ENCODE peak calls at places on chromosome 3, in six cellular contexts. U, M, Q, O, X and Y are unnamed samples.

GRCh38 chr3:46913644-46914043 is 36.1 kb downstream of the PTH1R start:
- DNase-seq in U (no peak), M (no peak), Q (no peak), O (no peak), X (no peak), Y (peak)

GRCh38 chr3:125317761-125318496 is 57.2 kb downstream of the ZNF148 start:
- DNase-seq in U (no peak), M (no peak), Q (no peak), O (no peak), X (no peak), Y (peak)

GRCh38 chr3:158702815-158703481 is 29.3 kb downstream of the RARRES1 start:
- DNase-seq in U (no peak), M (no peak), Q (no peak), O (peak), X (no peak), Y (peak)

GRCh38 chr3:194136519-194137313 is 768 bp downstream of the HES1 start:
- DNase-seq in U (no peak), M (peak), Q (peak), O (peak), X (peak), Y (peak)

GRCh38 chr3:148329481-148330220 is 368.1 kb upstream of the AGTR1 start:
- DNase-seq in U (no peak), M (no peak), Q (no peak), O (no peak), X (no peak), Y (peak)

GRCh38 chr3:133578548-133579191 is 5.2 kb downstream of the CDV3 start:
- DNase-seq in U (no peak), M (no peak), Q (no peak), O (peak), X (no peak), Y (peak)

GRCh38 chr3:132659000-132659369 is 624 bp downstream of the ACAD11 start:
- DNase-seq in U (no peak), M (no peak), Q (no peak), O (no peak), X (no peak), Y (no peak)

GRCh38 chr3:73419179-73419803 is 205.4 kb downstream of the PDZRN3 start:
- DNase-seq in U (no peak), M (no peak), Q (no peak), O (no peak), X (peak), Y (peak)

GRCh38 chr3:98994128-98994762 is 92.8 kb upstream of the DCBLD2 start:
- DNase-seq in U (no peak), M (peak), Q (no peak), O (peak), X (no peak), Y (peak)

GRCh38 chr3:158103956-158104338 is 2.3 kb downstream of the SHOX2 start:
- DNase-seq in U (no peak), M (no peak), Q (peak), O (peak), X (no peak), Y (no peak)

GRCh38 chr3:15462451-15462850 is 35.1 kb downstream of the EAF1 start:
- DNase-seq in U (no peak), M (no peak), Q (no peak), O (no peak), X (no peak), Y (no peak)

GRCh38 chr3:4866841-4867240 is 112.4 kb upstream of the BHLHE40 start:
- DNase-seq in U (no peak), M (no peak), Q (no peak), O (peak), X (no peak), Y (peak)

GRCh38 chr3:43978708-43979107 is 263.0 kb upstream of the TOPAZ1 start:
- DNase-seq in U (no peak), M (no peak), Q (no peak), O (no peak), X (no peak), Y (no peak)

GRCh38 chr3:48405343-48405881 is 24.5 kb downstream of the PLXNB1 start:
- DNase-seq in U (no peak), M (no peak), Q (no peak), O (no peak), X (no peak), Y (no peak)

GRCh38 chr3:43733459-43734384 is 43.0 kb downstream of the ABHD5 start:
- DNase-seq in U (no peak), M (no peak), Q (peak), O (peak), X (no peak), Y (peak)

GRCh38 chr3:131756405-131756804 is 253.6 kb upstream of the MRPL3 start:
- DNase-seq in U (no peak), M (no peak), Q (no peak), O (no peak), X (no peak), Y (no peak)

GRCh38 chr3:37625690-37626089 is 236.0 kb upstream of the CTDSPL start:
- DNase-seq in U (no peak), M (no peak), Q (no peak), O (no peak), X (no peak), Y (no peak)

GRCh38 chr3:55692958-55693558 is 206.0 kb upstream of the WNT5A start:
- DNase-seq in U (no peak), M (no peak), Q (no peak), O (peak), X (no peak), Y (peak)

GRCh38 chr3:129602730-129603560 is 3.5 kb downstream of the PLXND1 start:
- DNase-seq in U (no peak), M (no peak), Q (peak), O (peak), X (peak), Y (peak)

GRCh38 chr3:140296796-140297352 is 361.9 kb downstream of the CLSTN2 start:
- DNase-seq in U (no peak), M (no peak), Q (no peak), O (no peak), X (no peak), Y (no peak)

GRCh38 chr3:155009217-155009616 is 70.9 kb upstream of the MME start:
- DNase-seq in U (no peak), M (no peak), Q (no peak), O (no peak), X (no peak), Y (no peak)

GRCh38 chr3:124202754-124203153 is 210.8 kb upstream of the ROPN1 start:
- DNase-seq in U (no peak), M (no peak), Q (no peak), O (no peak), X (no peak), Y (no peak)

GRCh38 chr3:186691676-186692075 is 25.5 kb upstream of the KNG1 start:
- DNase-seq in U (no peak), M (no peak), Q (no peak), O (no peak), X (no peak), Y (no peak)

GRCh38 chr3:169295126-169295525 is 368.4 kb downstream of the MECOM start:
- DNase-seq in U (no peak), M (no peak), Q (no peak), O (no peak), X (peak), Y (peak)

GRCh38 chr3:127987309-127987995 is 64.8 kb upstream of the SEC61A1 start:
- DNase-seq in U (no peak), M (no peak), Q (no peak), O (no peak), X (no peak), Y (no peak)

GRCh38 chr3:13172644-13173013 is 99.4 kb upstream of the IQSEC1 start:
- DNase-seq in U (no peak), M (no peak), Q (no peak), O (no peak), X (no peak), Y (no peak)

GRCh38 chr3:123090700-123091585 is 24.1 kb downstream of the PDIA5 start:
- DNase-seq in U (no peak), M (peak), Q (no peak), O (no peak), X (no peak), Y (peak)

GRCh38 chr3:170421147-170421641 is 2.5 kb downstream of the CLDN11 start:
- DNase-seq in U (no peak), M (no peak), Q (no peak), O (peak), X (no peak), Y (peak)

GRCh38 chr3:122989856-122990575 is 37.5 kb downstream of the SEMA5B start:
- DNase-seq in U (no peak), M (no peak), Q (no peak), O (no peak), X (peak), Y (no peak)

GRCh38 chr3:72105306-72105705 is 320.4 kb upstream of the PROK2 start:
- DNase-seq in U (no peak), M (no peak), Q (no peak), O (no peak), X (no peak), Y (no peak)

GRCh38 chr3:16739416-16740091 is 134.3 kb upstream of the DAZL start:
- DNase-seq in U (no peak), M (no peak), Q (no peak), O (no peak), X (no peak), Y (peak)

GRCh38 chr3:119812491-119813058 is 30.7 kb downstream of the NR1I2 start:
- DNase-seq in U (no peak), M (no peak), Q (no peak), O (no peak), X (no peak), Y (no peak)

GRCh38 chr3:38005076-38006020 is 14.8 kb downstream of the VILL start:
- DNase-seq in U (no peak), M (no peak), Q (no peak), O (no peak), X (no peak), Y (no peak)

GRCh38 chr3:8656240-8656639 is 11.6 kb upstream of the SSUH2 start:
- DNase-seq in U (no peak), M (no peak), Q (no peak), O (no peak), X (no peak), Y (no peak)
- H4K91ac ChIP-seq in U (no peak), M (no peak), Q (no peak), O (no peak), X (no peak), Y (no peak)

DNA sequence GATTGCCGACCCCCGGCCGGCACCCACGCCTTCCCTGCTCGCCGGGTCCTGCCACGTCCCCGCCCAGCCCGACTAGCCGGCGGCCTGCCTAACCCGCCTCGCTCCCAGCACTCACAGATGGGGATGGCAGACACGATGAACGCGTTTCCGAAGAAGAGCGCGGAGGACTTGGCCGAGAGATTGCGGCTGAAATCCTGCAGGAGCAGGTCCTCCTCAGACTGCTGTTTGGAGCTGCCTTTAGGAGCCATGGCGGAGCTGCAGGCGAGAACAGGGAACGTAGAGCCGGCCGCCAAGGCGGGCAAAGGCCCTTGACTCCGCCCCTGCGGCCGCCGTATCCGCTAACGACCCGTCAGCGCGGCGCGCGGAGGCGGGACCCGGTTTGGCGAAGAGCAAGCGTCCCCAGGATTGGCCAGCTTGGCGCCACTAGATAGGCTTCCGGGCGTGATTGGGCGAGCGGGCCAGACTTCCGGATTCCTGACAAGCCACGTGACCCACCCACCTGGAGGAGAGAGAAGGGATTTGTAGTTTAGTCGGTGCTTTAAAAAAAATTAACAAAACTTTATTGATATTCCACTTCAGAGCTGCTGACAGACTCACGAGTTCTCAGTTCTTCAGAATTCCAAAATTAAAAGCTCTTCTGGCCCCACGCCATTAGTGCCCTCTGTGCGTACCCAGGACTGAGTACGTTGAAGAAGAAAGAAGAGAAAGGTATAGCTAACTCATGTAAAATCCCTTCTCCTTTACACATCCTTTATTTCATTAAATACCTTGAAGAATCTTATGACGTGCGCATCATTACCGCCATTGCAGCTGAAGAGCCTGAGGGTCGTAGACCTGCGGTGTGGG is at the start of gene SSR3:
- DNase-seq in U (peak), M (peak), Q (peak), O (peak), X (peak), Y (peak)
- H2BK5ac ChIP-seq in U (peak), M (peak), Q (peak), O (peak), X (peak), Y (peak)

DNA sequence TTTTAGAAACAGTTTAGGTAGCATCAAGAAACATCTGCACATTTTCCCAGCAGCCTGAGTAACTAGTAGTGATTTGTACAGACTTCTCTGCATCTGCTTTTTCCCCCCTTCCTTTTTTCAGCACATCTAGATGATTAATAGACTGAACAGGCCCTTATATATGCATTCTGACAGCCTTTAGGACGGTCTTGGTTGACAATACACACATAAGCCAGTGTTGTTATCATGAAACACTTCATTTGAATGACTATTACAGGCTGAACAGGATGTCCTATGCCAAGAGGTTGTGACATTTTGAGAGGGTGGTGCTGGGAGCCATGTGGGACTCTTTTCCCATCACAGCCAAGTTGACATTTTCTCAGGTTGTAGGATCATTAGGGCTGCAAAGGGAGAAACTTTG is 73.9 kb downstream of the FILIP1L start:
- DNase-seq in U (no peak), M (no peak), Q (no peak), O (peak), X (no peak), Y (peak)
- H4K91ac ChIP-seq in U (no peak), M (no peak), Q (no peak), O (no peak), X (no peak), Y (peak)

GRCh38 chr3:50125541-50126286 is 29.4 kb upstream of the SEMA3F start:
- DNase-seq in U (no peak), M (no peak), Q (no peak), O (no peak), X (no peak), Y (no peak)
- H2BK5ac ChIP-seq in U (peak), M (peak), Q (no peak), O (no peak), X (no peak), Y (no peak)

DNA sequence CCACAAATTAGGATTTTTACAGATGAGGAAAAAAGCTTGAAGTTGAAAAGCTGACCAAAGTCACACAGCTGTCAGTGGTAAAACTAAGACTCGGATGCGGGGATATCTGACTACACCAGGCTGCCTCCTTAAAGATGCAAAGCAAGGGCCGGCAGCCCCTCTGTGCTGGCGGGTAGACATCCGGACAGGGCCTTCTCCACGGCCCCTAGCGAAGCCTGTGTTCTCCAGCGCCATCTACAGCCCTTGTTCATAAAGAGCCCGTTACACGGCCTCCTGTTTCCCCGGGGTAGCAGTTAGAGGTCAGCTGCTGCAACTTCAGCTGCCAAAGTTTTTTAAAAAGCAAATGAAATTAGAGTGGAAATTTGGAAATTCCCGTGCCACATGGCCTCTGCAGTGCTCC is 383.0 kb downstream of the TBL1XR1 start:
- DNase-seq in U (peak), M (peak), Q (peak), O (peak), X (peak), Y (peak)
- H4K91ac ChIP-seq in U (no peak), M (no peak), Q (no peak), O (no peak), X (no peak), Y (no peak)

GRCh38 chr3:191329654-191330308 is 545 bp downstream of the UTS2B start:
- DNase-seq in U (no peak), M (peak), Q (peak), O (peak), X (peak), Y (peak)

GRCh38 chr3:191328383-191328962 is 721 bp upstream of the CCDC50 start:
- DNase-seq in U (no peak), M (no peak), Q (no peak), O (no peak), X (no peak), Y (no peak)

GRCh38 chr3:191328963-191329653 is at the start of gene CCDC50:
- DNase-seq in U (no peak), M (peak), Q (peak), O (peak), X (peak), Y (peak)

GRCh38 chr3:191331443-191331842 is 1.1 kb upstream of the UTS2B start:
- DNase-seq in U (no peak), M (no peak), Q (no peak), O (peak), X (no peak), Y (peak)

GRCh38 chr3:191330309-191330712 is at the start of gene UTS2B:
- DNase-seq in U (no peak), M (no peak), Q (no peak), O (peak), X (peak), Y (peak)
- H2BK5ac ChIP-seq in U (no peak), M (peak), Q (no peak), O (peak), X (peak), Y (peak)